ENCODE peak calls at places on chromosomes 2 and 18, in ten cellular contexts. One of them, this sample, is unnamed.

GRCh38 chr18:10252952-10253680 is 201.3 kb upstream of the APCDD1 start:
- DNase-seq in CD4-positive, CD25-positive, alpha-beta regulatory T cell: no peak
- DNase-seq in cardiac muscle cell: no peak
- DNase-seq in MG63: no peak
- DNase-seq in brain microvascular endothelial cell: no peak
- DNase-seq in transverse colon: no peak
- DNase-seq in AG04450: no peak
- DNase-seq in astrocyte: no peak
- DNase-seq in HCT116: no peak
- DNase-seq in mucosa of descending colon: no peak
- DNase-seq in this sample: no peak

GRCh38 chr2:1590611-1591460 is 153.5 kb downstream of the PXDN start:
- DNase-seq in CD4-positive, CD25-positive, alpha-beta regulatory T cell: no peak
- DNase-seq in cardiac muscle cell: peak
- DNase-seq in MG63: peak
- DNase-seq in brain microvascular endothelial cell: no peak
- DNase-seq in transverse colon: no peak
- DNase-seq in AG04450: no peak
- DNase-seq in astrocyte: no peak
- DNase-seq in HCT116: no peak
- DNase-seq in mucosa of descending colon: no peak
- DNase-seq in this sample: no peak

GRCh38 chr18:59516356-59517155 is 157.5 kb upstream of the LMAN1 start:
- DNase-seq in CD4-positive, CD25-positive, alpha-beta regulatory T cell: no peak
- DNase-seq in cardiac muscle cell: peak
- DNase-seq in MG63: peak
- DNase-seq in brain microvascular endothelial cell: peak
- DNase-seq in transverse colon: peak
- DNase-seq in AG04450: peak
- DNase-seq in astrocyte: peak
- DNase-seq in HCT116: no peak
- DNase-seq in mucosa of descending colon: no peak
- DNase-seq in this sample: peak

GRCh38 chr2:207054521-207054920 is 111.2 kb downstream of the KLF7 start:
- DNase-seq in CD4-positive, CD25-positive, alpha-beta regulatory T cell: no peak
- DNase-seq in cardiac muscle cell: no peak
- DNase-seq in MG63: no peak
- DNase-seq in brain microvascular endothelial cell: peak
- DNase-seq in transverse colon: no peak
- DNase-seq in AG04450: no peak
- DNase-seq in astrocyte: peak
- DNase-seq in HCT116: no peak
- DNase-seq in mucosa of descending colon: no peak
- DNase-seq in this sample: no peak

GRCh38 chr2:196783431-196784094 is 15.9 kb downstream of the GTF3C3 start:
- DNase-seq in CD4-positive, CD25-positive, alpha-beta regulatory T cell: no peak
- DNase-seq in cardiac muscle cell: peak
- DNase-seq in MG63: peak
- DNase-seq in brain microvascular endothelial cell: peak
- DNase-seq in transverse colon: no peak
- DNase-seq in AG04450: no peak
- DNase-seq in astrocyte: peak
- DNase-seq in HCT116: no peak
- DNase-seq in mucosa of descending colon: no peak
- DNase-seq in this sample: no peak

GRCh38 chr2:123164216-123164615 is 860.9 kb upstream of the CNTNAP5 start:
- DNase-seq in CD4-positive, CD25-positive, alpha-beta regulatory T cell: no peak
- DNase-seq in cardiac muscle cell: no peak
- DNase-seq in MG63: no peak
- DNase-seq in brain microvascular endothelial cell: no peak
- DNase-seq in transverse colon: no peak
- DNase-seq in AG04450: no peak
- DNase-seq in astrocyte: no peak
- DNase-seq in HCT116: no peak
- DNase-seq in mucosa of descending colon: no peak
- DNase-seq in this sample: no peak

GRCh38 chr2:2846379-2847130 is 515.5 kb upstream of the MYT1L start:
- DNase-seq in CD4-positive, CD25-positive, alpha-beta regulatory T cell: no peak
- DNase-seq in cardiac muscle cell: no peak
- DNase-seq in MG63: peak
- DNase-seq in brain microvascular endothelial cell: no peak
- DNase-seq in transverse colon: no peak
- DNase-seq in AG04450: no peak
- DNase-seq in astrocyte: no peak
- DNase-seq in HCT116: peak
- DNase-seq in mucosa of descending colon: no peak
- DNase-seq in this sample: no peak

GRCh38 chr18:48540329-48541025 is 1.6 kb downstream of the CTIF start:
- DNase-seq in CD4-positive, CD25-positive, alpha-beta regulatory T cell: peak
- DNase-seq in cardiac muscle cell: peak
- DNase-seq in MG63: peak
- DNase-seq in brain microvascular endothelial cell: peak
- DNase-seq in transverse colon: peak
- DNase-seq in AG04450: no peak
- DNase-seq in astrocyte: peak
- DNase-seq in HCT116: no peak
- DNase-seq in mucosa of descending colon: peak
- DNase-seq in this sample: peak

GRCh38 chr2:55519908-55520885 is 679 bp downstream of the CFAP36 start:
- DNase-seq in CD4-positive, CD25-positive, alpha-beta regulatory T cell: peak
- DNase-seq in cardiac muscle cell: peak
- DNase-seq in MG63: peak
- DNase-seq in brain microvascular endothelial cell: peak
- DNase-seq in transverse colon: peak
- DNase-seq in AG04450: no peak
- DNase-seq in astrocyte: no peak
- DNase-seq in HCT116: no peak
- DNase-seq in mucosa of descending colon: peak
- DNase-seq in this sample: no peak

GRCh38 chr18:50313031-50313607 is 25.6 kb upstream of the CXXC1 start:
- DNase-seq in CD4-positive, CD25-positive, alpha-beta regulatory T cell: no peak
- DNase-seq in cardiac muscle cell: no peak
- DNase-seq in MG63: no peak
- DNase-seq in brain microvascular endothelial cell: no peak
- DNase-seq in transverse colon: no peak
- DNase-seq in AG04450: no peak
- DNase-seq in astrocyte: no peak
- DNase-seq in HCT116: no peak
- DNase-seq in mucosa of descending colon: no peak
- DNase-seq in this sample: no peak

GRCh38 chr2:74735009-74735408 is 81.0 kb downstream of the SEMA4F start:
- DNase-seq in CD4-positive, CD25-positive, alpha-beta regulatory T cell: no peak
- DNase-seq in cardiac muscle cell: no peak
- DNase-seq in MG63: no peak
- DNase-seq in brain microvascular endothelial cell: no peak
- DNase-seq in transverse colon: peak
- DNase-seq in AG04450: no peak
- DNase-seq in astrocyte: peak
- DNase-seq in HCT116: no peak
- DNase-seq in mucosa of descending colon: no peak
- DNase-seq in this sample: no peak

DNA sequence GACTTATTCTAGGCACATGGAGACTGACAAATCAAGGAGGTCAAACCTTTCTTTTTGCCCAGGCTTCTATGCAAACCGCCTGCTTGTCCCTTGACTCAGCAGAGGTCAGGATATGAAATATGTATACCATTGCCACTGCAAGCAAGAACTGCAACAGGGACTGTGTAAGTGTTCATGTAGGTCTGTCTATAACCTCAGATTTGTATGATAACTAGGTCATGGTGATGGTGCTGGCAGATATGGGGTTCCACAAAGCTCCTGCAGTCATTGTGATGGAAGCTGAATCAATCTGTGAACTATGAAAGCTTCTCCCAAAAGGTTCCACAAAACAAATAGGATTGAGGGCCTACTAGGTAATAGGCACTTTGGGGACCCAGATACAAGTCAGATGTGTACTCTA is 316.3 kb downstream of the CLIP4 start:
- DNase-seq in CD4-positive, CD25-positive, alpha-beta regulatory T cell: no peak
- DNase-seq in cardiac muscle cell: no peak
- DNase-seq in MG63: no peak
- DNase-seq in brain microvascular endothelial cell: no peak
- DNase-seq in transverse colon: no peak
- DNase-seq in AG04450: no peak
- DNase-seq in astrocyte: no peak
- DNase-seq in HCT116: no peak
- DNase-seq in mucosa of descending colon: no peak
- DNase-seq in this sample: no peak
- H3K4me3 ChIP-seq in CD4-positive, CD25-positive, alpha-beta regulatory T cell: no peak
- H3K4me3 ChIP-seq in cardiac muscle cell: no peak
- H3K4me3 ChIP-seq in MG63: no peak
- H3K4me3 ChIP-seq in brain microvascular endothelial cell: no peak
- H3K4me3 ChIP-seq in transverse colon: no peak
- H3K4me3 ChIP-seq in AG04450: no peak
- H3K4me3 ChIP-seq in astrocyte: no peak
- H3K4me3 ChIP-seq in HCT116: no peak
- H3K4me3 ChIP-seq in mucosa of descending colon: no peak
- H3K4me3 ChIP-seq in this sample: no peak

DNA sequence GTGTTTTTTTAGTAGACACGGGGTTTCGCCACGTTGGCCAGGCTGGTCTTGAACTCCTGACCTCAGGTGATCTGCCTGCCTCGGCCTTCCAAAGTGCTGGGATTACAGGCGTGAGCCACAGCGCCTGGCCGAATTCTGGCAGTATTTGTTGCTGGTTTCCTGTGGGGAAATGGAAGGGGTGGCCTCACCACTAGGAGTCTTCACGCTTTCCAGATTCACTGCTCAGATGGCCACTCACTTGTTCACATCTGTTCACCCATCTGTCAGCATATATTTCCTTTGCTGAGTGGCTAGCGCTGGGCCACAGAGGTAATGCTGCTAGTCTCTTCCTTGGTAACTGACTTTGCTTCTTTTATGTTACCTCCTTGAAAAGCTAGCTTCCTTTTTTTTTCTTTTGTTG is 27.2 kb downstream of the TMEM177 start:
- DNase-seq in CD4-positive, CD25-positive, alpha-beta regulatory T cell: no peak
- DNase-seq in cardiac muscle cell: no peak
- DNase-seq in MG63: no peak
- DNase-seq in brain microvascular endothelial cell: no peak
- DNase-seq in transverse colon: no peak
- DNase-seq in AG04450: no peak
- DNase-seq in astrocyte: no peak
- DNase-seq in HCT116: no peak
- DNase-seq in mucosa of descending colon: no peak
- DNase-seq in this sample: no peak
- H3K4me3 ChIP-seq in CD4-positive, CD25-positive, alpha-beta regulatory T cell: no peak
- H3K4me3 ChIP-seq in cardiac muscle cell: no peak
- H3K4me3 ChIP-seq in MG63: no peak
- H3K4me3 ChIP-seq in brain microvascular endothelial cell: no peak
- H3K4me3 ChIP-seq in transverse colon: no peak
- H3K4me3 ChIP-seq in AG04450: no peak
- H3K4me3 ChIP-seq in astrocyte: no peak
- H3K4me3 ChIP-seq in HCT116: no peak
- H3K4me3 ChIP-seq in mucosa of descending colon: no peak
- H3K4me3 ChIP-seq in this sample: no peak

DNA sequence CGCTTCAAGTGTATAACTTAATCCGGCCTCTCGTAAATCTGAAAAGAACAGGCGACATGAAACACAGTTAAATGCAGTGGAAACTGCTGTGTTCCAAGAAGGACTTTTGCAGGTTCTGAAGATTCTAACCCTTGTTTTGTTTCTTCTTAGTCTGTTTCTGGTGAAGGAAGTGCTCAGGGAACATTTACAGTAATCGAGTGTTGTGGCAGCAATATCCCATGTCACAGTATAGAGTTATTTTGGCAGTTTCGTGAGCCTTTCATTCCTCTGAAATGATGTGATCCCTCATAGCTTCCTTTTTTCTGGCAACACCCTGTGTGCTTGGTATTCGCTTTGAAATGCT is 2.7 kb downstream of the CRIM1 start:
- DNase-seq in CD4-positive, CD25-positive, alpha-beta regulatory T cell: no peak
- DNase-seq in cardiac muscle cell: peak
- DNase-seq in MG63: no peak
- DNase-seq in brain microvascular endothelial cell: no peak
- DNase-seq in transverse colon: no peak
- DNase-seq in AG04450: no peak
- DNase-seq in astrocyte: peak
- DNase-seq in HCT116: no peak
- DNase-seq in mucosa of descending colon: no peak
- DNase-seq in this sample: no peak
- H3K4me3 ChIP-seq in CD4-positive, CD25-positive, alpha-beta regulatory T cell: peak
- H3K4me3 ChIP-seq in cardiac muscle cell: peak
- H3K4me3 ChIP-seq in MG63: peak
- H3K4me3 ChIP-seq in brain microvascular endothelial cell: peak
- H3K4me3 ChIP-seq in transverse colon: peak
- H3K4me3 ChIP-seq in AG04450: peak
- H3K4me3 ChIP-seq in astrocyte: peak
- H3K4me3 ChIP-seq in HCT116: peak
- H3K4me3 ChIP-seq in mucosa of descending colon: no peak
- H3K4me3 ChIP-seq in this sample: peak

GRCh38 chr2:241555711-241556110 is 2.8 kb upstream of the BOK start:
- DNase-seq in CD4-positive, CD25-positive, alpha-beta regulatory T cell: no peak
- DNase-seq in cardiac muscle cell: no peak
- DNase-seq in MG63: no peak
- DNase-seq in brain microvascular endothelial cell: no peak
- DNase-seq in transverse colon: no peak
- DNase-seq in AG04450: no peak
- DNase-seq in astrocyte: no peak
- DNase-seq in HCT116: no peak
- DNase-seq in mucosa of descending colon: no peak
- DNase-seq in this sample: no peak

GRCh38 chr2:241558532-241559488 is at the start of gene BOK:
- DNase-seq in CD4-positive, CD25-positive, alpha-beta regulatory T cell: no peak
- DNase-seq in cardiac muscle cell: peak
- DNase-seq in MG63: peak
- DNase-seq in brain microvascular endothelial cell: peak
- DNase-seq in transverse colon: peak
- DNase-seq in AG04450: no peak
- DNase-seq in astrocyte: peak
- DNase-seq in HCT116: peak
- DNase-seq in mucosa of descending colon: peak
- DNase-seq in this sample: peak

GRCh38 chr2:241554610-241555322 is 3.8 kb upstream of the BOK start:
- DNase-seq in CD4-positive, CD25-positive, alpha-beta regulatory T cell: no peak
- DNase-seq in cardiac muscle cell: no peak
- DNase-seq in MG63: no peak
- DNase-seq in brain microvascular endothelial cell: no peak
- DNase-seq in transverse colon: no peak
- DNase-seq in AG04450: no peak
- DNase-seq in astrocyte: no peak
- DNase-seq in HCT116: no peak
- DNase-seq in mucosa of descending colon: no peak
- DNase-seq in this sample: no peak

GRCh38 chr2:241553981-241554380 is 4.6 kb upstream of the BOK start:
- DNase-seq in CD4-positive, CD25-positive, alpha-beta regulatory T cell: no peak
- DNase-seq in cardiac muscle cell: no peak
- DNase-seq in MG63: no peak
- DNase-seq in brain microvascular endothelial cell: no peak
- DNase-seq in transverse colon: no peak
- DNase-seq in AG04450: no peak
- DNase-seq in astrocyte: no peak
- DNase-seq in HCT116: no peak
- DNase-seq in mucosa of descending colon: no peak
- DNase-seq in this sample: no peak

DNA sequence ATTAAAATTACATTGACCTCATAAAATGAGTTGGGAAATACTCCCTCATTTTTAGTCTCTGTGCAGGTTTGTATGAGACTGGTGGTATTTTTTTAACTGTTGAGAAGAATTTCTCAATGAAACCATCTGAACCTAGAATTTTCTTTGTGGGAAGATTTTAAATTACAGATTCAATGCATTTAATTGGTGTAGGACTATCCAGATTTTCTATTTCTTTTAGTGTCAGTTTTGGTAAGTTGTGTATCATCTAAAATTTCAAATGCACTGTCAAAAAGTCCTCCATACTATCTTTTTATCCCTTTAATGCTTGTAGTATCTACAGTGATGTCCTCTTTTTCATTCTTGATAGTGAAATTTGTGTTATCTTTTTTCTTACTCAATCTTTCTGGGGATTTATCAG is 1.8 kb upstream of the BOK start:
- DNase-seq in CD4-positive, CD25-positive, alpha-beta regulatory T cell: no peak
- DNase-seq in cardiac muscle cell: no peak
- DNase-seq in MG63: no peak
- DNase-seq in brain microvascular endothelial cell: no peak
- DNase-seq in transverse colon: no peak
- DNase-seq in AG04450: no peak
- DNase-seq in astrocyte: no peak
- DNase-seq in HCT116: no peak
- DNase-seq in mucosa of descending colon: no peak
- DNase-seq in this sample: no peak
- H3K4me3 ChIP-seq in CD4-positive, CD25-positive, alpha-beta regulatory T cell: no peak
- H3K4me3 ChIP-seq in cardiac muscle cell: no peak
- H3K4me3 ChIP-seq in MG63: no peak
- H3K4me3 ChIP-seq in brain microvascular endothelial cell: no peak
- H3K4me3 ChIP-seq in transverse colon: no peak
- H3K4me3 ChIP-seq in AG04450: no peak
- H3K4me3 ChIP-seq in astrocyte: no peak
- H3K4me3 ChIP-seq in HCT116: no peak
- H3K4me3 ChIP-seq in mucosa of descending colon: no peak
- H3K4me3 ChIP-seq in this sample: no peak

This sample was measured in Caco-2.